ENCODE peak calls at places on chromosomes 13 and 19, in ten cellular contexts. One of them, this sample, is unnamed.

GRCh38 chr13:66036024-66036614 is 1194.0 kb downstream of the PCDH9 start:
- DNase-seq in GM06990: no peak
- DNase-seq in iris pigment epithelial cell: peak
- DNase-seq in AG08395: no peak
- DNase-seq in cardiac muscle cell: peak
- DNase-seq in EH: no peak
- DNase-seq in non-pigmented ciliary epithelial cell: no peak
- DNase-seq in H4: no peak
- DNase-seq in occipital lobe: no peak
- DNase-seq in cardiac fibroblast: peak
- DNase-seq in this sample: peak

GRCh38 chr13:111475488-111475887 is 155.0 kb downstream of the TEX29 start:
- DNase-seq in GM06990: no peak
- DNase-seq in iris pigment epithelial cell: no peak
- DNase-seq in AG08395: no peak
- DNase-seq in cardiac muscle cell: no peak
- DNase-seq in EH: no peak
- DNase-seq in non-pigmented ciliary epithelial cell: no peak
- DNase-seq in H4: no peak
- DNase-seq in occipital lobe: no peak
- DNase-seq in cardiac fibroblast: no peak
- DNase-seq in this sample: no peak

GRCh38 chr13:40897058-40897457 is 107.6 kb downstream of the SLC25A15 start:
- DNase-seq in GM06990: no peak
- DNase-seq in iris pigment epithelial cell: no peak
- DNase-seq in AG08395: no peak
- DNase-seq in cardiac muscle cell: no peak
- DNase-seq in EH: no peak
- DNase-seq in non-pigmented ciliary epithelial cell: no peak
- DNase-seq in H4: no peak
- DNase-seq in occipital lobe: no peak
- DNase-seq in cardiac fibroblast: no peak
- DNase-seq in this sample: no peak

GRCh38 chr13:25625361-25625760 is 253.6 kb downstream of the ATP8A2 start:
- DNase-seq in GM06990: no peak
- DNase-seq in iris pigment epithelial cell: no peak
- DNase-seq in AG08395: no peak
- DNase-seq in cardiac muscle cell: no peak
- DNase-seq in EH: no peak
- DNase-seq in non-pigmented ciliary epithelial cell: no peak
- DNase-seq in H4: no peak
- DNase-seq in occipital lobe: no peak
- DNase-seq in cardiac fibroblast: no peak
- DNase-seq in this sample: no peak

GRCh38 chr13:33863390-33863789 is 45.4 kb downstream of the RFC3 start:
- DNase-seq in GM06990: no peak
- DNase-seq in iris pigment epithelial cell: no peak
- DNase-seq in AG08395: no peak
- DNase-seq in cardiac muscle cell: no peak
- DNase-seq in EH: no peak
- DNase-seq in non-pigmented ciliary epithelial cell: no peak
- DNase-seq in H4: no peak
- DNase-seq in occipital lobe: no peak
- DNase-seq in cardiac fibroblast: no peak
- DNase-seq in this sample: no peak

GRCh38 chr19:28456264-28456663 is 756.7 kb downstream of the UQCRFS1 start:
- DNase-seq in GM06990: no peak
- DNase-seq in iris pigment epithelial cell: no peak
- DNase-seq in AG08395: no peak
- DNase-seq in cardiac muscle cell: no peak
- DNase-seq in EH: no peak
- DNase-seq in non-pigmented ciliary epithelial cell: no peak
- DNase-seq in H4: no peak
- DNase-seq in occipital lobe: no peak
- DNase-seq in cardiac fibroblast: no peak
- DNase-seq in this sample: no peak

GRCh38 chr19:32037998-32038732 is 307.2 kb upstream of the ZNF507 start:
- DNase-seq in GM06990: no peak
- DNase-seq in iris pigment epithelial cell: no peak
- DNase-seq in AG08395: no peak
- DNase-seq in cardiac muscle cell: no peak
- DNase-seq in EH: no peak
- DNase-seq in non-pigmented ciliary epithelial cell: no peak
- DNase-seq in H4: no peak
- DNase-seq in occipital lobe: no peak
- DNase-seq in cardiac fibroblast: no peak
- DNase-seq in this sample: no peak

GRCh38 chr19:18128044-18128443 is 24.9 kb upstream of the PIK3R2 start:
- DNase-seq in GM06990: no peak
- DNase-seq in iris pigment epithelial cell: peak
- DNase-seq in AG08395: peak
- DNase-seq in cardiac muscle cell: no peak
- DNase-seq in EH: peak
- DNase-seq in non-pigmented ciliary epithelial cell: no peak
- DNase-seq in H4: no peak
- DNase-seq in occipital lobe: no peak
- DNase-seq in cardiac fibroblast: peak
- DNase-seq in this sample: no peak

GRCh38 chr13:28322256-28322895 is 172.6 kb downstream of the FLT1 start:
- DNase-seq in GM06990: no peak
- DNase-seq in iris pigment epithelial cell: peak
- DNase-seq in AG08395: no peak
- DNase-seq in cardiac muscle cell: no peak
- DNase-seq in EH: peak
- DNase-seq in non-pigmented ciliary epithelial cell: no peak
- DNase-seq in H4: no peak
- DNase-seq in occipital lobe: no peak
- DNase-seq in cardiac fibroblast: no peak
- DNase-seq in this sample: no peak

GRCh38 chr19:6740589-6741348 is 1.3 kb downstream of the TRIP10 start:
- DNase-seq in GM06990: peak
- DNase-seq in iris pigment epithelial cell: peak
- DNase-seq in AG08395: peak
- DNase-seq in cardiac muscle cell: peak
- DNase-seq in EH: peak
- DNase-seq in non-pigmented ciliary epithelial cell: no peak
- DNase-seq in H4: peak
- DNase-seq in occipital lobe: no peak
- DNase-seq in cardiac fibroblast: peak
- DNase-seq in this sample: no peak

GRCh38 chr19:40284501-40285352 is at the start of gene AKT2:
- DNase-seq in GM06990: no peak
- DNase-seq in iris pigment epithelial cell: peak
- DNase-seq in AG08395: no peak
- DNase-seq in cardiac muscle cell: peak
- DNase-seq in EH: peak
- DNase-seq in non-pigmented ciliary epithelial cell: no peak
- DNase-seq in H4: no peak
- DNase-seq in occipital lobe: no peak
- DNase-seq in cardiac fibroblast: no peak
- DNase-seq in this sample: peak

GRCh38 chr13:110330491-110331001 is 23.5 kb downstream of the COL4A2 start:
- DNase-seq in GM06990: no peak
- DNase-seq in iris pigment epithelial cell: peak
- DNase-seq in AG08395: peak
- DNase-seq in cardiac muscle cell: peak
- DNase-seq in EH: peak
- DNase-seq in non-pigmented ciliary epithelial cell: no peak
- DNase-seq in H4: no peak
- DNase-seq in occipital lobe: no peak
- DNase-seq in cardiac fibroblast: peak
- DNase-seq in this sample: no peak